ENCODE peak calls at places on chromosome 12, in seven cellular contexts. One of them, this sample, is unnamed.

GRCh38 chr12:52534482-52534881 is 14.3 kb upstream of the KRT5 start:
- DNase-seq in OCI-LY7: no peak
- DNase-seq in aorta: peak
- DNase-seq in GM23248: no peak
- DNase-seq in stomach: no peak
- DNase-seq in Panc1: no peak
- DNase-seq in heart left ventricle: no peak
- DNase-seq in this sample: no peak

GRCh38 chr12:53324113-53324778 is 2.8 kb upstream of the AAAS start:
- DNase-seq in OCI-LY7: peak
- DNase-seq in aorta: no peak
- DNase-seq in GM23248: no peak
- DNase-seq in stomach: peak
- DNase-seq in Panc1: no peak
- DNase-seq in heart left ventricle: peak
- DNase-seq in this sample: no peak

GRCh38 chr12:19547258-19547657 is 108.0 kb downstream of the AEBP2 start:
- DNase-seq in OCI-LY7: no peak
- DNase-seq in aorta: no peak
- DNase-seq in GM23248: peak
- DNase-seq in stomach: no peak
- DNase-seq in Panc1: no peak
- DNase-seq in heart left ventricle: no peak
- DNase-seq in this sample: no peak

GRCh38 chr12:65631621-65632111 is 192.6 kb upstream of the HMGA2 start:
- DNase-seq in OCI-LY7: no peak
- DNase-seq in aorta: no peak
- DNase-seq in GM23248: peak
- DNase-seq in stomach: no peak
- DNase-seq in Panc1: peak
- DNase-seq in heart left ventricle: no peak
- DNase-seq in this sample: peak

GRCh38 chr12:111446631-111447570 is 41.2 kb downstream of the SH2B3 start:
- DNase-seq in OCI-LY7: no peak
- DNase-seq in aorta: peak
- DNase-seq in GM23248: no peak
- DNase-seq in stomach: peak
- DNase-seq in Panc1: no peak
- DNase-seq in heart left ventricle: no peak
- DNase-seq in this sample: no peak

GRCh38 chr12:1533602-1534304 is 60.6 kb downstream of the FBXL14 start:
- DNase-seq in OCI-LY7: peak
- DNase-seq in aorta: no peak
- DNase-seq in GM23248: peak
- DNase-seq in stomach: no peak
- DNase-seq in Panc1: no peak
- DNase-seq in heart left ventricle: no peak
- DNase-seq in this sample: no peak

GRCh38 chr12:69161835-69162234 is 77.5 kb upstream of the CPSF6 start:
- DNase-seq in OCI-LY7: no peak
- DNase-seq in aorta: no peak
- DNase-seq in GM23248: no peak
- DNase-seq in stomach: no peak
- DNase-seq in Panc1: no peak
- DNase-seq in heart left ventricle: no peak
- DNase-seq in this sample: no peak

GRCh38 chr12:40691913-40692616 is at the start of gene CNTN1:
- DNase-seq in OCI-LY7: no peak
- DNase-seq in aorta: peak
- DNase-seq in GM23248: peak
- DNase-seq in stomach: no peak
- DNase-seq in Panc1: no peak
- DNase-seq in heart left ventricle: no peak
- DNase-seq in this sample: no peak

GRCh38 chr12:7667025-7667575 is 1.4 kb upstream of the APOBEC1 start:
- DNase-seq in OCI-LY7: peak
- DNase-seq in aorta: no peak
- DNase-seq in GM23248: peak
- DNase-seq in stomach: no peak
- DNase-seq in Panc1: no peak
- DNase-seq in heart left ventricle: no peak
- DNase-seq in this sample: no peak

GRCh38 chr12:64097346-64098105 is 124.6 kb downstream of the KICS2 start:
- DNase-seq in OCI-LY7: no peak
- DNase-seq in aorta: no peak
- DNase-seq in GM23248: peak
- DNase-seq in stomach: no peak
- DNase-seq in Panc1: no peak
- DNase-seq in heart left ventricle: peak
- DNase-seq in this sample: no peak

GRCh38 chr12:67797316-67797741 is 148.8 kb downstream of the DYRK2 start:
- DNase-seq in OCI-LY7: no peak
- DNase-seq in aorta: no peak
- DNase-seq in GM23248: peak
- DNase-seq in stomach: no peak
- DNase-seq in Panc1: no peak
- DNase-seq in heart left ventricle: peak
- DNase-seq in this sample: no peak

GRCh38 chr12:54987611-54988231 is 3.2 kb upstream of the TESPA1 start:
- DNase-seq in OCI-LY7: no peak
- DNase-seq in aorta: no peak
- DNase-seq in GM23248: no peak
- DNase-seq in stomach: no peak
- DNase-seq in Panc1: no peak
- DNase-seq in heart left ventricle: no peak
- DNase-seq in this sample: no peak

GRCh38 chr12:54981796-54982195 is 2.8 kb downstream of the TESPA1 start:
- DNase-seq in OCI-LY7: no peak
- DNase-seq in aorta: no peak
- DNase-seq in GM23248: no peak
- DNase-seq in stomach: no peak
- DNase-seq in Panc1: no peak
- DNase-seq in heart left ventricle: no peak
- DNase-seq in this sample: no peak

GRCh38 chr12:54983536-54984102 is 943 bp downstream of the TESPA1 start:
- DNase-seq in OCI-LY7: no peak
- DNase-seq in aorta: no peak
- DNase-seq in GM23248: no peak
- DNase-seq in stomach: no peak
- DNase-seq in Panc1: no peak
- DNase-seq in heart left ventricle: no peak
- DNase-seq in this sample: no peak

GRCh38 chr12:54988402-54989054 is 4.0 kb upstream of the TESPA1 start:
- DNase-seq in OCI-LY7: peak
- DNase-seq in aorta: peak
- DNase-seq in GM23248: peak
- DNase-seq in stomach: peak
- DNase-seq in Panc1: no peak
- DNase-seq in heart left ventricle: peak
- DNase-seq in this sample: no peak

DNA sequence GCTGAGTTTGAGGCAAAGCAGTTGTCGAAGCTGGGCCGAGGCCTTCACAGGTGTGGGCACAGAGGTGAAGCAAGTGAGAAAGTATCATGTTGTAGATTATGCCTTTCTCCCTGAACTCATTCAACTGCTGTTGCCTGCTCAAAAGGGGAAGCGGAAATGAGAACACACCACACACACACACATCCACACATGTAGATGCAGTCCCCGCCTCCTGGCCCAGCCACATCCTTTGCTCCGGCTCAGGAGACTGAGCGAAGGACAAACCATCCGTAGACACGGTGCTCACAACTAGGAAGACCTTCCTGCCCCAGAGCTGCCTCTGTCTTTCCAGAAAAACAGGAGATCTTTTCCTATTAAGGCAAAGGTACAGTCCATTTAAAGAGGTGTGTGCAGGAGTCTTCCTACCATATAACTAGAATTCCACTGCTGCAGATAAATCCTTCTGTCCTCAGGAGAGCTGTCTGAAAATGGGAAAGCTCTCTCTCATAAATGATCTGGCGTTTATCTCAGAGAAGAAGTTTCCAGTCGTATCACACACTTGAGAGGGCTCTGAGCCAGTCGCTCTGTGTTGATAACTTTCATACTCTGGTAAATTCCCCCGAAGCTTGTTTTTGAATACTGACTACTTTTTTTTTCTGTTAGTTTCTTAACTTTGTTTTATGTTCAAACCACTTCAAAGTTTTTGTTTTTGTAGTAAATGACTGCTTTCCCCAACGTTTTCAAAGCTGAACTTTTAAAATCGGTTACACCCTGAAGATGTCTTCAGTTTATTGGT is at the start of gene TESPA1:
- DNase-seq in OCI-LY7: peak
- DNase-seq in aorta: no peak
- DNase-seq in GM23248: no peak
- DNase-seq in stomach: peak
- DNase-seq in Panc1: no peak
- DNase-seq in heart left ventricle: peak
- DNase-seq in this sample: no peak
- H3K4me3 ChIP-seq in OCI-LY7: peak
- H3K4me3 ChIP-seq in aorta: no peak
- H3K4me3 ChIP-seq in GM23248: no peak
- H3K4me3 ChIP-seq in stomach: peak
- H3K4me3 ChIP-seq in Panc1: no peak
- H3K4me3 ChIP-seq in heart left ventricle: peak
- H3K4me3 ChIP-seq in this sample: no peak

DNA sequence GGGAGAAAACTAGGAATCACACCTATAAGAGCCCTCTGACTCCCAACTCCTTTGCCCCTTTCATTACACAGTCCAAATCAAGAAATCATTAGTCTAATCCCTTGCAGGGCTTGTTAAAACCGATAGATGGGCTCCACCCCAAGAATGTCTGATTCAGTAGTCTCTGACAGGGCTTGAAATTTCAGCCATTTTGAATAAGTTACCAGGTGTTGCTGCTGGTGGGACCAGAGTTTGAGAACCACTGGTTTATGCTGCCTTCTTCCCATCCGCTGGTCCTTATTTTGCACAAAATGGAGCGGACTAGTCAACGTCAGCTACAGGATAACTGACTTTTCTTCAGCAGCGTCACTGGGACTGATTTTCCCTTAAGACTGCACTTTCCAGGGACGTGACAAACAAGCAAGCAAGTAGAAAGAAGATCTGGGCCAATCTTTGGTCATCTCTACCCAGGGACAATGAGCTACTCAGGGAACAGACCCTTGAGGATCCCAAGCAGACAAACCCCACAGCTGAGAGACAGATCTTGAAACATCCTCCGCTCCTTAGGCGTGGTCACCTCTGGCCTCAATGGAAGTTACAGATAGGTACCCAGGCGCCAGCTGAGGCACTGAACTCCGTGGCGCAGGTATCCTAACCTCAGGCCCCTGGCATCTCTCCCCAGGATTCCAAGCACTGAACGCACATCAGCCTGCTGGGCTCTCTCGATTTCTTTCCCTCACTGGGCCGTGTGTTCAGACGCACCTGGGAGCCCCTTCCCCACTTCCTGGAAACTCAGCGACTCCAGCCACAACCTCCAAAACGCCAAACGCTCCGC is 900 bp downstream of the KCTD10 start:
- DNase-seq in OCI-LY7: peak
- DNase-seq in aorta: no peak
- DNase-seq in GM23248: peak
- DNase-seq in stomach: no peak
- DNase-seq in Panc1: no peak
- DNase-seq in heart left ventricle: no peak
- DNase-seq in this sample: no peak
- H3K27ac ChIP-seq in OCI-LY7: no peak
- H3K27ac ChIP-seq in aorta: peak
- H3K27ac ChIP-seq in GM23248: peak
- H3K27ac ChIP-seq in stomach: peak
- H3K27ac ChIP-seq in Panc1: peak
- H3K27ac ChIP-seq in heart left ventricle: peak
- H3K27ac ChIP-seq in this sample: peak

GRCh38 chr12:6570264-6570887 is 2.3 kb upstream of the NOP2 start:
- DNase-seq in OCI-LY7: peak
- DNase-seq in aorta: peak
- DNase-seq in GM23248: peak
- DNase-seq in stomach: peak
- DNase-seq in Panc1: no peak
- DNase-seq in heart left ventricle: no peak
- DNase-seq in this sample: no peak

GRCh38 chr12:6567112-6567680 is 895 bp downstream of the NOP2 start:
- DNase-seq in OCI-LY7: peak
- DNase-seq in aorta: no peak
- DNase-seq in GM23248: peak
- DNase-seq in stomach: no peak
- DNase-seq in Panc1: no peak
- DNase-seq in heart left ventricle: no peak
- DNase-seq in this sample: no peak

GRCh38 chr12:6569312-6569711 is 1.2 kb upstream of the NOP2 start:
- DNase-seq in OCI-LY7: no peak
- DNase-seq in aorta: no peak
- DNase-seq in GM23248: no peak
- DNase-seq in stomach: no peak
- DNase-seq in Panc1: no peak
- DNase-seq in heart left ventricle: no peak
- DNase-seq in this sample: no peak

GRCh38 chr12:6567824-6568617 is at the start of gene NOP2:
- DNase-seq in OCI-LY7: peak
- DNase-seq in aorta: peak
- DNase-seq in GM23248: peak
- DNase-seq in stomach: peak
- DNase-seq in Panc1: peak
- DNase-seq in heart left ventricle: peak
- DNase-seq in this sample: peak

DNA sequence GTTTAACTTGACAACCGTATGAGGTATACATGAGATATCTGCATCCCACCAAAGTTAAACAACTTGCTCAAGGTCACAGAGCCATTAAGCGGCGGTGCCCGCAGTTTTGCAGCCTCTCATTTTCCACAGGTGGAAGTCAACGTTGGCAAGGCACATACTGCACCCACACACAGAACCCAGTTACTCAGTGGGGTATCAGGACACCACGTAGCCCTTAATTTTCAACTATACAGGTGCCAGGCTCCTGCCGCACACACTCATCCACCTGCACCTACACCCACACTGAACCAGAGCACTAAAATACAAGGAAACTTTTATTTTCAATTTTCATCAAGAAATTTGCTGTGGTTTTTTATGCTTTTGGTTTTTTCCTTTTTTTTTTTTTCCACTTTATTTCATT is 1.7 kb upstream of the NOP2 start:
- DNase-seq in OCI-LY7: no peak
- DNase-seq in aorta: peak
- DNase-seq in GM23248: no peak
- DNase-seq in stomach: no peak
- DNase-seq in Panc1: no peak
- DNase-seq in heart left ventricle: no peak
- DNase-seq in this sample: no peak
- H3K4me3 ChIP-seq in OCI-LY7: no peak
- H3K4me3 ChIP-seq in aorta: no peak
- H3K4me3 ChIP-seq in GM23248: no peak
- H3K4me3 ChIP-seq in stomach: no peak
- H3K4me3 ChIP-seq in Panc1: no peak
- H3K4me3 ChIP-seq in heart left ventricle: no peak
- H3K4me3 ChIP-seq in this sample: no peak

DNA sequence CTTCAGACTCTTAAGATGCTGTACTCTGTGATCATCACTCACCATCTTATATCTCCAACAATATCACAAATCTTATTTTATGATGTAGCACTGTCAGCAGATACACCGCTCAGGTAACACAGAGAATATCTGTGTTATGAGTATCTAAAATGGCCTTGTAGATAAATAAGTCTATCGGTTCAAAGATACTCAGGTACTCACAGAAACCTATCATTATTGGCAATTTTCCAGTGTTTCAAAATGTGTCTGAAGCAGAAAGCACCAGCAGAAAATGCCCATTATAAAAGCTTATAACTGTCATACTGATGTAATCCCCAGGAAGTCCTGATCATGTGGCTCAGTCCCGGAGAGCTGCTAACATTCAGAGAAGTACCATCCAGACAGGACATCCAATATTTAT is 190.6 kb upstream of the LMNTD1 start:
- DNase-seq in OCI-LY7: no peak
- DNase-seq in aorta: no peak
- DNase-seq in GM23248: peak
- DNase-seq in stomach: no peak
- DNase-seq in Panc1: no peak
- DNase-seq in heart left ventricle: no peak
- DNase-seq in this sample: no peak
- H3K27ac ChIP-seq in OCI-LY7: no peak
- H3K27ac ChIP-seq in aorta: no peak
- H3K27ac ChIP-seq in GM23248: no peak
- H3K27ac ChIP-seq in stomach: no peak
- H3K27ac ChIP-seq in Panc1: no peak
- H3K27ac ChIP-seq in heart left ventricle: no peak
- H3K27ac ChIP-seq in this sample: no peak